ENCODE peak calls at places on chromosomes 4 and X, in five cellular contexts. Z, P, A, D and N are unnamed samples.

GRCh38 chrX:38233891-38234807 is 13.5 kb upstream of the SRPX start:
- DNase-seq in P (peak; percentile 80), D (no peak), Z (no peak), A (no peak), N (no peak)

GRCh38 chr4:16439003-16439402 is 212.7 kb upstream of the TAPT1 start:
- DNase-seq in P (peak; percentile 58), Z (no peak), D (no peak), A (no peak), N (no peak)

GRCh38 chrX:150688911-150689451 is 4.2 kb upstream of the MTMR1 start:
- DNase-seq in D (no peak), A (no peak), P (peak; percentile 95), Z (no peak), N (no peak)

GRCh38 chrX:7156879-7157278 is 8.9 kb upstream of the PUDP start:
- DNase-seq in D (no peak), A (no peak), P (no peak), Z (no peak), N (no peak)

GRCh38 chrX:154464806-154465365 is 6.8 kb downstream of the PLXNA3 start:
- DNase-seq in A (no peak), D (no peak), P (no peak), Z (no peak), N (no peak)

GRCh38 chr4:25884040-25884788 is 21.4 kb upstream of the SEL1L3 start:
- DNase-seq in P (peak; percentile 86), Z (no peak), D (peak; percentile 76), A (no peak), N (no peak)

GRCh38 chr4:138348055-138348454 is 105.9 kb upstream of the SLC7A11 start:
- DNase-seq in P (peak; percentile 44), Z (no peak), A (no peak), D (peak; percentile 81), N (peak; percentile 69)

GRCh38 chr4:106312377-106312776 is 3.6 kb downstream of the TBCK start:
- DNase-seq in Z (no peak), P (peak; percentile 80), D (no peak), A (no peak), N (no peak)

GRCh38 chr4:825063-825968 is 613 bp downstream of the CPLX1 start:
- DNase-seq in P (peak; percentile 41), Z (no peak), A (no peak), D (no peak), N (peak; percentile 9)

GRCh38 chr4:168221298-168221697 is 97.3 kb downstream of the DDX60 start:
- DNase-seq in Z (no peak), D (no peak), A (peak; percentile 26), P (peak; percentile 76), N (no peak)

GRCh38 chr4:184941671-184942070 is 76.6 kb upstream of the HELT start:
- DNase-seq in A (no peak), Z (no peak), D (no peak), P (no peak), N (no peak)

GRCh38 chrX:153817291-153817690 is 13.1 kb downstream of the PDZD4 start:
- DNase-seq in A (no peak), D (no peak), P (no peak), Z (no peak), N (no peak)

GRCh38 chr4:15327311-15328298 is 100.2 kb upstream of the C1QTNF7 start:
- DNase-seq in A (no peak), D (no peak), P (peak; percentile 91), Z (no peak), N (no peak)

GRCh38 chrX:135591871-135592270 is 71.4 kb downstream of the INTS6L start:
- DNase-seq in A (no peak), P (no peak), D (no peak), Z (no peak), N (no peak)

GRCh38 chrX:16484338-16484737 is 165.6 kb upstream of the S100G start:
- DNase-seq in Z (peak; percentile 17), D (peak; percentile 86), A (no peak), P (peak; percentile 91), N (peak; percentile 80)